ENCODE peak calls at places on chromosomes 4 and X, in seven cellular contexts. B is T1000, T is glutamatergic neuron, J is SJSA1, D is nephron progenitor cell, M is EL, C is NCI-H2029. K is an unnamed sample.

GRCh38 chr4:138891610-138892009 is 124.0 kb upstream of the NOCT start:
- DNase-seq in D (no peak), T (no peak), C (no peak), B (no peak), J (peak), M (no peak), K (no peak)

GRCh38 chr4:124484940-124485339 is 227.6 kb downstream of the ANKRD50 start:
- DNase-seq in D (no peak), T (no peak), M (no peak), C (no peak), J (no peak), B (no peak), K (no peak)

GRCh38 chrX:154991039-154991438 is 31.5 kb downstream of the F8 start:
- DNase-seq in M (no peak), C (no peak), J (no peak), B (no peak), T (no peak), D (no peak), K (no peak)

GRCh38 chr4:175092114-175092513 is 174.0 kb downstream of the ADAM29 start:
- DNase-seq in T (no peak), J (no peak), C (no peak), D (no peak), M (no peak), B (no peak), K (no peak)

GRCh38 chr4:163528618-163529017 is 34.1 kb downstream of the TMA16 start:
- DNase-seq in D (no peak), B (no peak), J (no peak), T (no peak), M (no peak), C (no peak), K (no peak)

GRCh38 chr4:84502955-84503373 is 3.9 kb upstream of the NKX6-1 start:
- DNase-seq in J (no peak), B (no peak), D (no peak), T (no peak), C (no peak), M (no peak), K (no peak)

GRCh38 chrX:12065251-12065650 is 73.0 kb upstream of the FRMPD4 start:
- DNase-seq in M (peak), D (peak), B (no peak), T (no peak), C (no peak), J (no peak), K (no peak)

GRCh38 chrX:28108186-28108945 is 127.1 kb upstream of the DCAF8L1 start:
- DNase-seq in D (no peak), T (no peak), M (no peak), B (no peak), C (no peak), J (no peak), K (no peak)

GRCh38 chrX:24643116-24643515 is 4.0 kb downstream of the PCYT1B start:
- DNase-seq in D (no peak), M (peak), T (no peak), C (no peak), J (no peak), B (no peak), K (no peak)

GRCh38 chr4:107203733-107204132 is 167.6 kb upstream of the DKK2 start:
- DNase-seq in B (no peak), T (no peak), D (no peak), J (no peak), C (no peak), M (no peak), K (no peak)

GRCh38 chr4:108036252-108036651 is 46.6 kb downstream of the HADH start:
- DNase-seq in B (no peak), D (no peak), J (no peak), M (no peak), T (no peak), C (no peak), K (no peak)

GRCh38 chr4:26289421-26289820 is 31.4 kb upstream of the RBPJ start:
- DNase-seq in T (no peak), M (no peak), B (no peak), D (no peak), C (no peak), J (no peak), K (no peak)

GRCh38 chr4:140689628-140690027 is 66.6 kb downstream of the TBC1D9 start:
- DNase-seq in M (no peak), J (no peak), T (no peak), B (no peak), D (no peak), C (no peak), K (peak)

GRCh38 chrX:10296581-10296980 is 139.8 kb downstream of the CLCN4 start:
- DNase-seq in J (peak), B (no peak), M (peak), T (no peak), D (no peak), C (no peak), K (no peak)

GRCh38 chrX:17597836-17598434 is 139.4 kb upstream of the SCML1 start:
- DNase-seq in J (no peak), D (no peak), C (peak), M (no peak), B (no peak), T (no peak), K (peak)

GRCh38 chr4:189792819-189793618 is 147.7 kb upstream of the FRG1 start:
- DNase-seq in J (peak), C (peak), B (peak), D (peak), T (peak), M (peak), K (peak)

GRCh38 chr4:7366958-7367353 is 67.8 kb downstream of the PSAPL1 start:
- DNase-seq in T (no peak), C (no peak), B (no peak), M (no peak), D (no peak), J (no peak), K (no peak)

GRCh38 chrX:20352935-20353336 is 86.2 kb upstream of the RPS6KA3 start:
- DNase-seq in C (no peak), T (no peak), B (no peak), M (no peak), D (no peak), J (no peak), K (no peak)

GRCh38 chrX:104913348-104913747 is 307.1 kb downstream of the TEX13A start:
- DNase-seq in J (no peak), C (no peak), B (no peak), D (no peak), M (no peak), T (no peak), K (no peak)

GRCh38 chr4:39106011-39106410 is 44.0 kb downstream of the KLHL5 start:
- DNase-seq in B (no peak), C (no peak), M (no peak), D (no peak), J (no peak), T (no peak), K (no peak)

GRCh38 chrX:33465137-33465536 is 253.8 kb upstream of the DMD start:
- DNase-seq in D (no peak), J (no peak), C (no peak), T (no peak), B (no peak), M (no peak), K (no peak)

GRCh38 chrX:12973561-12974216 is 1.2 kb upstream of the TMSB4X start:
- DNase-seq in D (no peak), T (no peak), B (no peak), J (no peak), C (no peak), M (no peak), K (no peak)

GRCh38 chr4:179116011-179116410 is 1673.8 kb upstream of the AGA start:
- DNase-seq in D (no peak), C (no peak), B (no peak), J (no peak), T (no peak), M (no peak), K (no peak)

GRCh38 chrX:17553451-17553850 is 178.5 kb downstream of the NHS start:
- DNase-seq in J (peak), M (peak), C (no peak), B (no peak), D (no peak), T (no peak), K (no peak)

GRCh38 chr4:85474818-85475630 is at the start of gene ARHGAP24:
- DNase-seq in D (peak), M (peak), B (peak), C (peak), J (peak), T (peak), K (peak)

GRCh38 chr4:113394730-113395530 is 345.5 kb downstream of the ANK2 start:
- DNase-seq in M (peak), J (peak), T (no peak), B (peak), C (peak), D (peak), K (peak)

GRCh38 chr4:10101559-10102192 is 14.9 kb downstream of the WDR1 start:
- DNase-seq in M (no peak), C (no peak), J (no peak), B (no peak), T (no peak), D (no peak), K (peak)

GRCh38 chrX:15790766-15791380 is 589 bp downstream of the ZRSR2 start:
- DNase-seq in T (no peak), B (peak), M (no peak), C (no peak), J (no peak), D (no peak), K (no peak)

GRCh38 chrX:42825201-42825600 is 47.2 kb upstream of the PPP1R2C start:
- DNase-seq in C (no peak), D (no peak), T (no peak), B (no peak), M (no peak), J (no peak), K (no peak)

GRCh38 chr4:185709802-185710486 is 102.0 kb downstream of the SORBS2 start:
- DNase-seq in T (no peak), J (no peak), M (peak), C (no peak), D (no peak), B (no peak), K (no peak)

GRCh38 chr4:80184053-80184790 is 13.1 kb upstream of the PRDM8 start:
- DNase-seq in J (peak), D (peak), M (peak), T (peak), C (no peak), B (peak), K (peak)

GRCh38 chr4:57148831-57149230 is 38.6 kb upstream of the IGFBP7 start:
- DNase-seq in J (no peak), M (peak), D (no peak), T (no peak), C (no peak), B (no peak), K (no peak)

GRCh38 chr4:143202824-143203223 is 18.1 kb downstream of the USP38 start:
- DNase-seq in C (no peak), B (no peak), M (peak), J (no peak), D (no peak), T (no peak), K (no peak)

GRCh38 chr4:26420903-26421302 is 69.4 kb downstream of the CCKAR start:
- DNase-seq in B (no peak), M (no peak), T (no peak), J (peak), D (no peak), C (no peak), K (no peak)

K was measured in thyroid gland.